ENCODE peak calls at places on chromosomes 1 and 21, in eight cellular contexts. V is progenitor cell of endocrine pancreas, R is omental fat pad, C is nephron progenitor cell, E is fibroblast of lung, O is tibial artery, S is A549, Q is GM10248. T is an unnamed sample.
A peak's percentile ranks its signal among the peaks of the same experiment; 100 is the strongest.

GRCh38 chr1:62424412-62424811 is 12.4 kb upstream of the USP1 start:
- DNase-seq in C (no peak), E (peak; percentile 56), S (no peak), V (no peak), R (no peak), Q (no peak), O (no peak), T (no peak)

GRCh38 chr1:44792736-44793502 is 4.9 kb upstream of the BEST4 start:
- DNase-seq in Q (no peak), O (peak; percentile 52), V (no peak), E (no peak), S (no peak), C (no peak), R (no peak), T (no peak)

GRCh38 chr1:117572546-117572945 is 33.3 kb upstream of the TENT5C start:
- DNase-seq in S (no peak), Q (no peak), E (no peak), C (no peak), O (no peak), V (no peak), R (no peak), T (no peak)

GRCh38 chr1:245680395-245680794 is 525.6 kb downstream of the KIF26B start:
- DNase-seq in S (no peak), E (no peak), R (no peak), Q (no peak), V (no peak), C (no peak), O (peak; percentile 24), T (no peak)

GRCh38 chr1:59776960-59777852 is 37.5 kb upstream of the HOOK1 start:
- DNase-seq in C (no peak), E (no peak), V (no peak), R (no peak), Q (no peak), S (no peak), O (no peak), T (no peak)

GRCh38 chr1:107139833-107140702 is 771 bp upstream of the NTNG1 start:
- DNase-seq in V (peak; percentile 18), O (peak; percentile 64), S (no peak), E (peak; percentile 87), R (no peak), Q (peak; percentile 41), C (peak; percentile 56), T (no peak)

GRCh38 chr21:46005081-46005480 is 23.5 kb downstream of the COL6A1 start:
- DNase-seq in S (no peak), E (no peak), C (peak; percentile 1), Q (no peak), V (no peak), R (peak; percentile 10), O (no peak), T (no peak)

GRCh38 chr1:58513956-58514355 is 32.6 kb downstream of the OMA1 start:
- DNase-seq in O (no peak), V (no peak), C (no peak), S (no peak), R (no peak), Q (no peak), E (no peak), T (no peak)

GRCh38 chr1:39671433-39671792 is 494 bp downstream of the NT5C1A start:
- DNase-seq in O (peak; percentile 79), S (no peak), E (no peak), C (peak; percentile 63), R (no peak), V (no peak), Q (no peak), T (no peak)

GRCh38 chr21:37561941-37562919 is 195.7 kb downstream of the DYRK1A start:
- DNase-seq in V (no peak), O (no peak), S (no peak), C (no peak), Q (no peak), E (no peak), R (no peak), T (no peak)

GRCh38 chr21:46532080-46532479 is 72.8 kb downstream of the S100B start:
- DNase-seq in S (no peak), Q (no peak), R (no peak), C (no peak), E (no peak), V (no peak), O (no peak), T (no peak)

GRCh38 chr21:17463441-17463840 is 49.4 kb upstream of the CXADR start:
- DNase-seq in E (peak; percentile 71), O (no peak), S (peak; percentile 30), C (no peak), V (no peak), R (no peak), Q (no peak), T (no peak)

GRCh38 chr1:15016001-15016400 is 137.5 kb upstream of the TMEM51 start:
- DNase-seq in S (no peak), O (no peak), E (no peak), Q (no peak), R (no peak), C (no peak), V (no peak), T (no peak)

DNA sequence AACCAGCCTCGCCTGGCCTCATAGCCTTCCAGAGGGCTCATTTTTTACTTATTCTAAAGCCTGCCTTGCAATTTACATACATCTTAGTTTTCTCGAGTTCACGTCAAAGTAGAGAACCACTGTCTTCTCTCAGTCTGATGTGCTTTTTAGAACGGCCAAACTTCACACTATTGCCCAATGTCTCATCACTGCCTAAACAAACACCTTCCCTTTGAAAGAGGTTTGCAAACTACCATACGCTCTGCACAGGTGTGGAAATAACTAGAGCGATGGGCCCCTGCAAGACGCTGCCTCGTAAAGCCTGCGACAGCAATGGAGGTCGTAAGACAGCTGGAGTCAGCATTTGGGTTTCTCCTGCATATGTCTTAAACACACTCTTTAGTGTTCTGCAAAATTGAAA is 22.6 kb downstream of the PRDM15 start:
- DNase-seq in O (peak; percentile 12), R (no peak), C (no peak), S (no peak), Q (no peak), V (no peak), E (no peak), T (no peak)
- TF ChIP-seq CTCF in O (no peak), R (no peak), C (no peak), S (no peak), Q (no peak), V (no peak), E (no peak), T (no peak)

GRCh38 chr1:225445644-225446297 is 17.9 kb upstream of the LBR start:
- DNase-seq in R (no peak), V (no peak), C (no peak), E (no peak), S (no peak), Q (no peak), O (peak; percentile 53), T (no peak)

GRCh38 chr1:225442156-225442555 is 14.3 kb upstream of the LBR start:
- DNase-seq in V (no peak), S (no peak), R (no peak), C (no peak), Q (no peak), E (no peak), O (no peak), T (no peak)

GRCh38 chr1:225440380-225440957 is 12.6 kb upstream of the LBR start:
- DNase-seq in R (no peak), C (no peak), S (no peak), Q (no peak), V (no peak), E (no peak), O (no peak), T (no peak)

GRCh38 chr1:225437710-225438437 is 10.0 kb upstream of the LBR start:
- DNase-seq in E (peak; percentile 57), Q (no peak), C (no peak), O (no peak), V (no peak), R (no peak), S (peak; percentile 52), T (no peak)

DNA sequence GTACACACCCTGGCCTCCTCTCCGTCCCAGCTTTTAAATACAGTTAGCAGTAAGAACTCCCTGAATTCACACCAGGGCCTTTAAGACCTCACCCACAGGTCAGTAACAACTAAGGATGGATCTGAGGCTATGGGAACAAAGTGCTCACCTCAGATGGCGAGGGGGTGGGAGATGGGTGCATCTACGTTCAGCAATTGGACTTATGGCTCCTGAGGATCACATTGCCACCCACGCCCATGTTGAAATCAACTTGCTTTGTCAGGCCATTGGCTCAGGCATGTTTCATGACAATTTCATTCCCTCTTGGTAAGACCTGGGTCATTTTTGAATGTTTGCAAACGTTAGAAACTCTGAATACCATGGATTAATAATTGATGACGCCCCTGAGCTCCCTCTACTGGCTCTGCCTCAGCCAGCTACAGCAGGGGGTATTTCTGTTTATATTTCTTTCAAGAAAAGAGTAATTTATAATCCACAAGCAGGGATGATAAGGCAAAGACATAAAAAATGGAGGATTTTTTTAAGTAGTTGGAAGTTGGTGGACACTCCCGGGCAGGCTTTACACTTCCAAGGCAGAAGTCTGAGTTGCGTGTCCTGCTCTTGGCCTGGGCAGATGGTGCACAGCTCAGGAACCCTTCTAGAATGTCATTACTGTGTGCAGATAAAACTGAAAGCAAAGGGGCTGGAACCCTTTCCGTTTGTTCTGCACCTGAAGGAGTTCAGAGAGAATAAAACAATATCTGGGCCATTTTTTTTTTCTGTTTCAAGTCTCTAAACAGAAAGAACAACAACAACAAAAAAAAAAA is 13.7 kb upstream of the LBR start:
- DNase-seq in R (no peak), C (no peak), V (no peak), Q (no peak), E (no peak), O (no peak), S (peak; percentile 72), T (no peak)
- TF ChIP-seq CTCF in R (no peak), C (no peak), V (peak; percentile 50), Q (peak; percentile 29), E (peak; percentile 19), O (no peak), S (peak; percentile 53), T (peak; percentile 29)

GRCh38 chr1:70134148-70134547 is 71.2 kb downstream of the LRRC40 start:
- DNase-seq in O (no peak), R (no peak), E (no peak), V (no peak), C (no peak), S (no peak), Q (no peak), T (no peak)
- TF ChIP-seq CTCF in O (no peak), R (no peak), E (no peak), V (no peak), C (no peak), S (no peak), Q (no peak), T (no peak)

DNA sequence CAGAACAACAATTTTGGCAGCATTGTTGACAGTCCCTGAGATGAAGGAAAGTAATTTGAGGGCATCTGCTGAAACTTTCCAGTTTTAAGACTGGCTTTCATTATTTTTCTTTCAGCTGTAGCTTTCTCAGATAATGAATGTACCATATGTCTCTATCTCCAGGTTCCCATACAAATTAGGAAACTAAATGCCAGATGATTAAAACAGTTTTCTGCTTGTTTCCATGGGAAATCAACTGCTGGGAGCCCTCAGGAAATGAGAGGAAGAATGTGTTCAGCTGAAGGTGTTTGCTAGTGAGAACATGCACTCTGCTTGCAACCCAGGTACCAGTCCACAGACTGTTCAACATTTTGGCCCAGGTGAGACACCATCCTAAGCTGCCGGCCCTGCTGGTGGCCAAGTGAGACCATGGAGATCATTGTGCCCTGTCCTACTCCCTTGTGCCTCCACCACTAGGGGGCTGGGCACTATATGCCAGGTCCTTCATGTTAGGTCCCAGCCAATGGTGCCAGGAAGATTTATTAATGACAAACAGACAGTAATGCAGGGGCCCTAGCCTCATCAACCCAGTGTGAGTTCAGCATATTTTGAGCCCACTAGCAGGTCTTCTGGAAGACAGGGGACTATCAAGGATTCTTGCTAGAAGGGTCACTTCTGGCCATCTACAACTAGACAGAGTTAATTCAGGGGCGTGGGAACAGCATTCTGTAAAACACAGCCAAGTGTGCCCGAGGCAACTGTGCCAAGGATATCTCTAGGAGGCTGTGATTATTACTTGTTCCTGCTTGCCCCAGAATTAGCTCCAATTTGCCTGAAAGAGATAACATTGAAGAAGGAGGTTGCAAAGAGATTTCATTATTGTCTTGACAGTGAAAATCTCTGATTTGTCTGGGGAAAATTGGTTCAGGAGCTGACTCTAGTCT is 17.0 kb upstream of the LRRC8C start:
- DNase-seq in O (no peak), S (peak; percentile 34), C (peak; percentile 19), R (no peak), E (no peak), Q (no peak), V (no peak), T (no peak)
- TF ChIP-seq CTCF in O (peak; percentile 10), S (no peak), C (peak; percentile 31), R (no peak), E (peak; percentile 6), Q (peak; percentile 15), V (peak; percentile 47), T (peak; percentile 29)